ENCODE peak calls at places on chromosomes 16 and 17, in four cellular contexts. One of them, this sample, is unnamed.

GRCh38 chr17:78724544-78724943 is 57.5 kb downstream of the CYTH1 start:
- DNase-seq in activated CD4-positive, alpha-beta T cell treated with anti-CD3 and anti-CD28 coated beads, Interleukin-2, amount 50 U/mL, for 24 hours: no peak
- DNase-seq in HFF-Myc: no peak
- DNase-seq in NCI-H2081 treated with DMSO at 0.1 percent for 48 hours: no peak
- DNase-seq in this sample: no peak

GRCh38 chr16:88337021-88337420 is 45.7 kb upstream of the ZNF469 start:
- DNase-seq in activated CD4-positive, alpha-beta T cell treated with anti-CD3 and anti-CD28 coated beads, Interleukin-2, amount 50 U/mL, for 24 hours: no peak
- DNase-seq in HFF-Myc: no peak
- DNase-seq in NCI-H2081 treated with DMSO at 0.1 percent for 48 hours: no peak
- DNase-seq in this sample: no peak

GRCh38 chr16:75570351-75571104 is 4.3 kb downstream of the GABARAPL2 start:
- DNase-seq in activated CD4-positive, alpha-beta T cell treated with anti-CD3 and anti-CD28 coated beads, Interleukin-2, amount 50 U/mL, for 24 hours: no peak
- DNase-seq in HFF-Myc: no peak
- DNase-seq in NCI-H2081 treated with DMSO at 0.1 percent for 48 hours: no peak
- DNase-seq in this sample: no peak

GRCh38 chr17:14582996-14583395 is 282.1 kb downstream of the HS3ST3B1 start:
- DNase-seq in activated CD4-positive, alpha-beta T cell treated with anti-CD3 and anti-CD28 coated beads, Interleukin-2, amount 50 U/mL, for 24 hours: no peak
- DNase-seq in HFF-Myc: no peak
- DNase-seq in NCI-H2081 treated with DMSO at 0.1 percent for 48 hours: no peak
- DNase-seq in this sample: no peak

GRCh38 chr17:50079334-50080095 is 15.6 kb upstream of the PDK2 start:
- DNase-seq in activated CD4-positive, alpha-beta T cell treated with anti-CD3 and anti-CD28 coated beads, Interleukin-2, amount 50 U/mL, for 24 hours: no peak
- DNase-seq in HFF-Myc: no peak
- DNase-seq in NCI-H2081 treated with DMSO at 0.1 percent for 48 hours: no peak
- DNase-seq in this sample: peak; percentile 75

GRCh38 chr16:57826040-57826434 is 23.7 kb upstream of the KIFC3 start:
- DNase-seq in activated CD4-positive, alpha-beta T cell treated with anti-CD3 and anti-CD28 coated beads, Interleukin-2, amount 50 U/mL, for 24 hours: no peak
- DNase-seq in HFF-Myc: no peak
- DNase-seq in NCI-H2081 treated with DMSO at 0.1 percent for 48 hours: no peak
- DNase-seq in this sample: no peak

GRCh38 chr17:59425085-59425901 is 93.8 kb downstream of the YPEL2 start:
- DNase-seq in activated CD4-positive, alpha-beta T cell treated with anti-CD3 and anti-CD28 coated beads, Interleukin-2, amount 50 U/mL, for 24 hours: no peak
- DNase-seq in HFF-Myc: no peak
- DNase-seq in NCI-H2081 treated with DMSO at 0.1 percent for 48 hours: no peak
- DNase-seq in this sample: no peak

GRCh38 chr16:48347980-48348379 is 37.2 kb downstream of the SIAH1 start:
- DNase-seq in activated CD4-positive, alpha-beta T cell treated with anti-CD3 and anti-CD28 coated beads, Interleukin-2, amount 50 U/mL, for 24 hours: no peak
- DNase-seq in HFF-Myc: no peak
- DNase-seq in NCI-H2081 treated with DMSO at 0.1 percent for 48 hours: no peak
- DNase-seq in this sample: no peak

GRCh38 chr16:21156767-21157467 is 1.6 kb upstream of the LDAF1 start:
- DNase-seq in activated CD4-positive, alpha-beta T cell treated with anti-CD3 and anti-CD28 coated beads, Interleukin-2, amount 50 U/mL, for 24 hours: no peak
- DNase-seq in HFF-Myc: peak; percentile 56
- DNase-seq in NCI-H2081 treated with DMSO at 0.1 percent for 48 hours: no peak
- DNase-seq in this sample: peak; percentile 79

GRCh38 chr17:41338961-41339485 is 11.6 kb downstream of the KRT33A start:
- DNase-seq in activated CD4-positive, alpha-beta T cell treated with anti-CD3 and anti-CD28 coated beads, Interleukin-2, amount 50 U/mL, for 24 hours: peak; percentile 34
- DNase-seq in HFF-Myc: no peak
- DNase-seq in NCI-H2081 treated with DMSO at 0.1 percent for 48 hours: no peak
- DNase-seq in this sample: no peak

GRCh38 chr17:65750166-65750565 is 188.7 kb upstream of the AXIN2 start:
- DNase-seq in activated CD4-positive, alpha-beta T cell treated with anti-CD3 and anti-CD28 coated beads, Interleukin-2, amount 50 U/mL, for 24 hours: no peak
- DNase-seq in HFF-Myc: no peak
- DNase-seq in NCI-H2081 treated with DMSO at 0.1 percent for 48 hours: no peak
- DNase-seq in this sample: peak; percentile 26